ENCODE peak calls at places on chromosomes 7 and 10, in eight cellular contexts. Y, T, L, Q, X, C, B and D are unnamed samples.

GRCh38 chr10:34696423-34696822 is 118.7 kb downstream of the PARD3 start:
- DNase-seq in Y (peak; percentile 47), T (no peak), L (peak; percentile 64), Q (peak; percentile 92), X (no peak), C (no peak), B (peak; percentile 50), D (peak; percentile 77)

GRCh38 chr10:125217986-125218675 is 57.8 kb upstream of the CTBP2 start:
- DNase-seq in Y (no peak), T (peak; percentile 23), L (peak; percentile 22), Q (peak; percentile 57), X (no peak), C (no peak), B (no peak), D (peak; percentile 8)

GRCh38 chr7:72161534-72161933 is 250.6 kb downstream of the CALN1 start:
- DNase-seq in Y (no peak), T (no peak), L (no peak), Q (no peak), X (no peak), C (no peak), B (no peak), D (no peak)

GRCh38 chr7:74356589-74357315 is 67.5 kb downstream of the CLIP2 start:
- DNase-seq in Y (no peak), T (no peak), L (no peak), Q (no peak), X (no peak), C (no peak), B (no peak), D (no peak)

GRCh38 chr7:128434413-128435310 is 21.0 kb upstream of the HILPDA start:
- DNase-seq in Y (no peak), T (no peak), L (no peak), Q (peak; percentile 34), X (no peak), C (no peak), B (peak; percentile 24), D (no peak)

GRCh38 chr10:78575400-78575799 is 493.4 kb upstream of the ZMIZ1 start:
- DNase-seq in Y (no peak), T (no peak), L (peak; percentile 23), Q (no peak), X (no peak), C (no peak), B (no peak), D (no peak)

GRCh38 chr10:101134299-101135127 is 3.4 kb downstream of the TLX1 start:
- DNase-seq in Y (no peak), T (no peak), L (no peak), Q (no peak), X (no peak), C (no peak), B (no peak), D (no peak)

GRCh38 chr7:15621468-15621867 is 59.7 kb upstream of the AGMO start:
- DNase-seq in Y (no peak), T (no peak), L (no peak), Q (peak; percentile 52), X (no peak), C (no peak), B (no peak), D (no peak)

GRCh38 chr7:157806711-157807110 is 469.9 kb downstream of the DNAJB6 start:
- DNase-seq in Y (no peak), T (no peak), L (no peak), Q (no peak), X (no peak), C (no peak), B (no peak), D (no peak)

GRCh38 chr7:128221929-128222403 is 19.1 kb upstream of the LEP start:
- DNase-seq in Y (peak; percentile 59), T (peak; percentile 13), L (no peak), Q (peak; percentile 83), X (no peak), C (no peak), B (peak; percentile 57), D (peak; percentile 90)

GRCh38 chr10:1356349-1356748 is 300.2 kb downstream of the WDR37 start:
- DNase-seq in Y (no peak), T (no peak), L (no peak), Q (no peak), X (no peak), C (no peak), B (no peak), D (no peak)

GRCh38 chr7:53642361-53642760 is 606.9 kb downstream of the POM121L12 start:
- DNase-seq in Y (no peak), T (no peak), L (no peak), Q (no peak), X (no peak), C (no peak), B (no peak), D (no peak)

GRCh38 chr7:81715984-81716588 is 53.8 kb downstream of the HGF start:
- DNase-seq in Y (no peak), T (no peak), L (peak; percentile 75), Q (peak; percentile 50), X (no peak), C (peak; percentile 30), B (no peak), D (peak; percentile 43)
- TF ChIP-seq CTCF in Y (peak; percentile 25), T (peak; percentile 57), L (peak; percentile 72), Q (peak; percentile 63), X (no peak), C (peak; percentile 34), B (peak; percentile 76), D (peak; percentile 10)

GRCh38 chr10:61272781-61273180 is 180.4 kb downstream of the TMEM26 start:
- DNase-seq in Y (no peak), T (no peak), L (no peak), Q (no peak), X (no peak), C (no peak), B (no peak), D (no peak)

DNA sequence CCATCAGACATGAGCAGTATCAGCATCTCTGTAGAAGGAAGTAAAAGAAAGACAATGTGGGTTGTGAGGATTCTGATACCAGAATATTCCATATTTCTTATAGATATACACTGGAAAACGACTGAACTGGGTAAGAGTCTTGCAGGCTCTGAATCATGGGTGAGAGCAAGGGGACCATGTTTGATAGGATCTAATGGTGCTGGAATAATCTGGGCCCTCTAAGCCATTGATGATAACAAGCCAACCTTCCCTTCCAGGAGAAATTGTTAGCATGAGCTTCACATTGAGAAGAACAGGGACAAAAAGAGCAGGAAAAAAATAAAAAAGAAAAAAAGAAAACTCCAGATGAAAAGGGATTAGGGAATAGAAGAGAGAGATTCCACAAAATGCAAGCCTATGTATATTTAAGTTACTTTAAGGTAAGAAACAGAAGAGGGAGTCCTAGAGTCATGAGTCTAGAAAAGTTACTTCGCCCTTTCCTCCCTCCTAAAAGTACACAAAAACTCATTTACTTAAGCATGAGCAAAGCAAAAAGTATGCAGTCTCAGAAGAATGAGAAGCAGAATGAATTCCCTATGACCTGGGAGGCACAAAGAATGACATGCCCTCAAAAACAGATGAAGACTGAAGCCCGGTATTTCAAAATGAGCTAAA is 181.9 kb downstream of the TMEM26 start:
- DNase-seq in Y (peak; percentile 41), T (peak; percentile 71), L (peak; percentile 93), Q (peak; percentile 89), X (no peak), C (no peak), B (peak; percentile 23), D (peak; percentile 73)
- H3K4me3 ChIP-seq in Y (no peak overlapping the region), T (no peak overlapping the region), L (no peak overlapping the region), Q (no peak overlapping the region), X (no peak overlapping the region), C (no peak overlapping the region), B (no peak overlapping the region), D (no peak overlapping the region)

DNA sequence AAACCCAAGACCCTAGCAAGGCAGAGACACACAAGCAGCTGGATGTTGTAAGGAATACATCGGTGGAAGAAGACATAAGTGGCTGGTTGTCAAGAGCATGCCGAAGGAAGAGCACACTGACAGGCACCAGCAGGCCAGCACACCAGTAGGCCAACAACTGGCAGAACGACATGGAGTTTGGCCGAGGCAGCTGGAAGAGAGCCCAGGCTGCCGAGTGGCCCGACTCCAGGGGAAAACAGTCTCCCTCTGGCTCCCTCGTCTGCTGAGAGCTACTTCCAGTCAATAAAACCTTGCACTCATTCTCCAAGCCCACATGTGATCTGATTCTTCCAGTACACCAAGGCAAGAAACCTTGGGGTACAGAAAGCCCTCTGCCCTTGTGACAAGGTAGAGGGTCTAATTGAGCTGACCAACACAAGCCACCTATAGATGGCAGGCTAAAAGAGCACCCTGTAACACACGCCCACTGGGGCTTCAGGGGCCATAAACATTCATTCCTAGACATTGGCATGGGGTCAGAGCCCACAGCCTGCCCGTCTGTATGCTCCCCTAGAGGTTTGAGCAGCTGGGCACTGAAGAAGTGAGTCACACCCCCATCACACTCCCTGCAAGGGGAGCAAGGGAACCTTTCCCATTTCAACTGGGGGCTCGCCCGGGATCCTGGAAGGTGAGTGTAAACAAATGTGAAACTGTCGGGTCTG is 14.7 kb upstream of the TNS3 start:
- DNase-seq in Y (no peak), T (no peak), L (no peak), Q (no peak), X (peak; percentile 44), C (peak; percentile 36), B (no peak), D (no peak)
- TF ChIP-seq CTCF in Y (no peak), T (no peak), L (no peak), Q (no peak), X (no peak), C (no peak), B (peak; percentile 25), D (no peak)

GRCh38 chr7:102432476-102433318 is 678 bp upstream of the ORAI2 start:
- DNase-seq in Y (no peak), T (no peak), L (no peak), Q (no peak), X (no peak), C (peak; percentile 20), B (no peak), D (no peak)
- H3K4me3 ChIP-seq in Y (peak overlapping the region; percentile 75), T (peak overlapping the region; percentile 76), L (peak overlapping the region; percentile 83), Q (peak overlapping the region; percentile 55), X (peak overlapping the region; percentile 80), C (peak overlapping the region; percentile 87), B (peak overlapping the region; percentile 89), D (peak overlapping the region; percentile 57)

GRCh38 chr7:31091926-31092325 is 39.8 kb downstream of the ADCYAP1R1 start:
- DNase-seq in Y (no peak), T (no peak), L (no peak), Q (no peak), X (no peak), C (no peak), B (no peak), D (no peak)
- TF ChIP-seq CTCF in Y (no peak), T (no peak), L (no peak), Q (no peak), X (no peak), C (no peak), B (no peak), D (no peak)

DNA sequence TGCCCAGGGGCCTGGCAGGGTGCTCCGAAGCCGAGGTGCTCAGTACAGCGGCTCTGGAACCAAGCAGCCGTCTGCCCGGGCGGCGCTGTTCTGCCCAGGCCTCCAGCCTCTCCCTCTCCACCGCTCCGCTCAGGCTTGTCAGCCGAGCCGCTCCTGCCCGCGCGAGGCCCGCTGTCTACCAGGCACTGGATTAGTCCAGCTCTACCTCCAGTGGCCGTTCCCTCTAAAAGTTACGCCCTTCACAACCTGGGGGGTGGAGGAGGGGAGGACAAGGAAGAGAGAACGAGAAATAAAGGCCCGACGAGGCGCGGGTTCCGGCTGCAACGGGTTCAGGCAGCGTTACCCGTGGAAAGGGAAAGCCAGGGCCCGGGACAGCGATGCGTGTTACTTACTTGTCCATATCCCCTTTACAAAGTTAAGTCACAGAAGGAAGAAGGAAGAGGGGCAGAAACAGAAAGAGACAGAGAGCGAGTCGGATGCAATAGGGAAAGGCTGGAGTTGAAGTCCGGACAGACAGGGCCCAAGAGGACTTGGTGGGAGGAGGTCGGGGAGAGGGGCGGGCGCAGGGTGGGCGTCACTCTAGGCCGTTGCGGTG is 2.9 kb downstream of the SP8 start:
- DNase-seq in Y (no peak), T (no peak), L (peak; percentile 20), Q (no peak), X (no peak), C (peak; percentile 63), B (no peak), D (peak; percentile 11)
- H3K4me3 ChIP-seq in Y (no peak overlapping the region), T (peak overlapping the region; percentile 3), L (peak overlapping the region; percentile 8), Q (no peak overlapping the region), X (peak overlapping the region; percentile 22), C (peak overlapping the region; percentile 53), B (no peak overlapping the region), D (no peak overlapping the region)